ENCODE peak calls at places on chromosomes 12 and 14, in eight cellular contexts. One of them, this sample, is unnamed.

GRCh38 chr14:44279357-44279756 is 227.7 kb downstream of the FSCB start:
- DNase-seq in pancreas: no peak
- DNase-seq in fibroblast of lung: no peak
- DNase-seq in B cell: no peak
- DNase-seq in stomach: no peak
- DNase-seq in colonic mucosa: no peak
- DNase-seq in endothelial cell: no peak
- DNase-seq in HFFc6: no peak
- DNase-seq in this sample: no peak

GRCh38 chr12:7354521-7354920 is 50.6 kb downstream of the ACSM4 start:
- DNase-seq in pancreas: no peak
- DNase-seq in fibroblast of lung: no peak
- DNase-seq in B cell: no peak
- DNase-seq in stomach: no peak
- DNase-seq in colonic mucosa: no peak
- DNase-seq in endothelial cell: no peak
- DNase-seq in HFFc6: no peak
- DNase-seq in this sample: no peak

GRCh38 chr14:105204206-105204930 is 23.3 kb upstream of the NUDT14 start:
- DNase-seq in pancreas: peak
- DNase-seq in fibroblast of lung: no peak
- DNase-seq in B cell: no peak
- DNase-seq in stomach: peak
- DNase-seq in colonic mucosa: peak
- DNase-seq in endothelial cell: no peak
- DNase-seq in HFFc6: no peak
- DNase-seq in this sample: peak

GRCh38 chr14:91728616-91729183 is 3.2 kb downstream of the CATSPERB start:
- DNase-seq in pancreas: no peak
- DNase-seq in fibroblast of lung: peak
- DNase-seq in B cell: no peak
- DNase-seq in stomach: no peak
- DNase-seq in colonic mucosa: no peak
- DNase-seq in endothelial cell: no peak
- DNase-seq in HFFc6: no peak
- DNase-seq in this sample: no peak

GRCh38 chr12:124505001-124505818 is 62.2 kb downstream of the NCOR2 start:
- DNase-seq in pancreas: no peak
- DNase-seq in fibroblast of lung: no peak
- DNase-seq in B cell: no peak
- DNase-seq in stomach: no peak
- DNase-seq in colonic mucosa: no peak
- DNase-seq in endothelial cell: no peak
- DNase-seq in HFFc6: no peak
- DNase-seq in this sample: no peak

GRCh38 chr12:19967486-19967885 is 400.9 kb upstream of the PDE3A start:
- DNase-seq in pancreas: no peak
- DNase-seq in fibroblast of lung: peak
- DNase-seq in B cell: no peak
- DNase-seq in stomach: no peak
- DNase-seq in colonic mucosa: no peak
- DNase-seq in endothelial cell: no peak
- DNase-seq in HFFc6: peak
- DNase-seq in this sample: no peak

GRCh38 chr12:25714219-25714984 is 161.3 kb upstream of the LMNTD1 start:
- DNase-seq in pancreas: no peak
- DNase-seq in fibroblast of lung: no peak
- DNase-seq in B cell: no peak
- DNase-seq in stomach: no peak
- DNase-seq in colonic mucosa: no peak
- DNase-seq in endothelial cell: no peak
- DNase-seq in HFFc6: no peak
- DNase-seq in this sample: no peak

GRCh38 chr14:95935228-95935822 is 58.7 kb downstream of the TUNAR start:
- DNase-seq in pancreas: no peak
- DNase-seq in fibroblast of lung: peak
- DNase-seq in B cell: no peak
- DNase-seq in stomach: no peak
- DNase-seq in colonic mucosa: no peak
- DNase-seq in endothelial cell: peak
- DNase-seq in HFFc6: peak
- DNase-seq in this sample: no peak

GRCh38 chr12:31362759-31363415 is 36.9 kb upstream of the SINHCAF start:
- DNase-seq in pancreas: no peak
- DNase-seq in fibroblast of lung: no peak
- DNase-seq in B cell: peak
- DNase-seq in stomach: peak
- DNase-seq in colonic mucosa: peak
- DNase-seq in endothelial cell: no peak
- DNase-seq in HFFc6: no peak
- DNase-seq in this sample: no peak

GRCh38 chr12:95258146-95258545 is 40.5 kb downstream of the VEZT start:
- DNase-seq in pancreas: no peak
- DNase-seq in fibroblast of lung: peak
- DNase-seq in B cell: no peak
- DNase-seq in stomach: no peak
- DNase-seq in colonic mucosa: no peak
- DNase-seq in endothelial cell: no peak
- DNase-seq in HFFc6: no peak
- DNase-seq in this sample: no peak

GRCh38 chr12:31752450-31752849 is 23.6 kb upstream of the AMN1 start:
- DNase-seq in pancreas: no peak
- DNase-seq in fibroblast of lung: no peak
- DNase-seq in B cell: no peak
- DNase-seq in stomach: no peak
- DNase-seq in colonic mucosa: no peak
- DNase-seq in endothelial cell: no peak
- DNase-seq in HFFc6: no peak
- DNase-seq in this sample: no peak

GRCh38 chr12:23611320-23611719 is 338.1 kb downstream of the SOX5 start:
- DNase-seq in pancreas: no peak
- DNase-seq in fibroblast of lung: peak
- DNase-seq in B cell: no peak
- DNase-seq in stomach: no peak
- DNase-seq in colonic mucosa: no peak
- DNase-seq in endothelial cell: no peak
- DNase-seq in HFFc6: no peak
- DNase-seq in this sample: no peak

GRCh38 chr14:93717222-93717967 is 70.9 kb downstream of the PRIMA1 start:
- DNase-seq in pancreas: no peak
- DNase-seq in fibroblast of lung: no peak
- DNase-seq in B cell: no peak
- DNase-seq in stomach: no peak
- DNase-seq in colonic mucosa: peak
- DNase-seq in endothelial cell: no peak
- DNase-seq in HFFc6: no peak
- DNase-seq in this sample: no peak

GRCh38 chr14:69005432-69006148 is 26.5 kb upstream of the ACTN1 start:
- DNase-seq in pancreas: no peak
- DNase-seq in fibroblast of lung: peak
- DNase-seq in B cell: no peak
- DNase-seq in stomach: peak
- DNase-seq in colonic mucosa: peak
- DNase-seq in endothelial cell: no peak
- DNase-seq in HFFc6: peak
- DNase-seq in this sample: no peak

GRCh38 chr12:23771230-23771949 is 178.1 kb downstream of the SOX5 start:
- DNase-seq in pancreas: no peak
- DNase-seq in fibroblast of lung: peak
- DNase-seq in B cell: no peak
- DNase-seq in stomach: no peak
- DNase-seq in colonic mucosa: no peak
- DNase-seq in endothelial cell: no peak
- DNase-seq in HFFc6: no peak
- DNase-seq in this sample: no peak

DNA sequence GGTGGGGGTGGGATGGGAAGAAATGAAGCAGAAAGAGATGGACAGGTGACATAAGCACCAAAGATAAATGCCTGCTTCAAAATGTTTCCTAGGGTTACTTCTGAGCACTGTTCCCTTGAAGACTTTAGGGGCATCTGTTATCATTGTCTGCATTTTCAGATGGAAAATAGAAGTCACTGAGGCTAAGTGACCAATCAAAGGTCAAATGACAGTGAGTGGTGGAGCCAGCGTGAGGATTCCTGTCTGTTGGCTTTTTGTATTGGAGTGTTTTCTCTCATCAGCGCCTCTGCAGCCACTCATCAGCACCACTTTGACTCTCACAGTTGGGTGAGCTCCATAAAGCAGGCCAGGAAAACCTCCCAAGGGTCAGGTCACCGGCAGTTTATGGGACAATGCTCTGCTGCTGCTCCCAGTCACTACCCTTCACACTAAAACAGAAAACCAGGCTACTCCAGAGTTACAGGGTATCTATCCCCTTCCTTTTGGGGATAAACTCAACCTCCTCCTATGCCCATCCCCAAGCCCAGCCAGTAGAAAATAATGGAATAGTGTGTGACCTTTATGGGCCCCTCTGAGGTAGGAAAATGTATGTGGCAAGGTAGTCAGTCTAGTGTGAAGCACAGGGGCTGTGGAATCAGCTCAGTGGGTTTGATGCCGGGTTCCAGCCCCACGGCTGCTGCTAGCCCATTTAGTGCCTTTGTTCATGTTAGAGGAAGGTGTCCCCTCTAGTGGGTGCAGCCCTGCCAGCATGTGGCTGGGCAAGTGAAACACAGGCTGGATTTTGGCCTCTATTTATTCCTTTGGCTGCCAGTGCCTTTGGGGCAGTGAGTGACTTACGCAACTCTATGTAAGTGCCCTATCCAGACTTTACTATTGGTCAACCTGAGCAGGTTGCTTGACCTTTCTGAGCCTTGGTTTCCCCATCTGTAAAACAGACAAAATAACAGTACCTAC is 133.7 kb upstream of the CPM start:
- DNase-seq in pancreas: no peak
- DNase-seq in fibroblast of lung: no peak
- DNase-seq in B cell: no peak
- DNase-seq in stomach: no peak
- DNase-seq in colonic mucosa: no peak
- DNase-seq in endothelial cell: no peak
- DNase-seq in HFFc6: no peak
- DNase-seq in this sample: no peak
- TF ChIP-seq CTCF in pancreas: no peak
- TF ChIP-seq CTCF in fibroblast of lung: no peak
- TF ChIP-seq CTCF in B cell: no peak
- TF ChIP-seq CTCF in stomach: no peak
- TF ChIP-seq CTCF in colonic mucosa: no peak
- TF ChIP-seq CTCF in endothelial cell: no peak
- TF ChIP-seq CTCF in HFFc6: no peak
- TF ChIP-seq CTCF in this sample: no peak

DNA sequence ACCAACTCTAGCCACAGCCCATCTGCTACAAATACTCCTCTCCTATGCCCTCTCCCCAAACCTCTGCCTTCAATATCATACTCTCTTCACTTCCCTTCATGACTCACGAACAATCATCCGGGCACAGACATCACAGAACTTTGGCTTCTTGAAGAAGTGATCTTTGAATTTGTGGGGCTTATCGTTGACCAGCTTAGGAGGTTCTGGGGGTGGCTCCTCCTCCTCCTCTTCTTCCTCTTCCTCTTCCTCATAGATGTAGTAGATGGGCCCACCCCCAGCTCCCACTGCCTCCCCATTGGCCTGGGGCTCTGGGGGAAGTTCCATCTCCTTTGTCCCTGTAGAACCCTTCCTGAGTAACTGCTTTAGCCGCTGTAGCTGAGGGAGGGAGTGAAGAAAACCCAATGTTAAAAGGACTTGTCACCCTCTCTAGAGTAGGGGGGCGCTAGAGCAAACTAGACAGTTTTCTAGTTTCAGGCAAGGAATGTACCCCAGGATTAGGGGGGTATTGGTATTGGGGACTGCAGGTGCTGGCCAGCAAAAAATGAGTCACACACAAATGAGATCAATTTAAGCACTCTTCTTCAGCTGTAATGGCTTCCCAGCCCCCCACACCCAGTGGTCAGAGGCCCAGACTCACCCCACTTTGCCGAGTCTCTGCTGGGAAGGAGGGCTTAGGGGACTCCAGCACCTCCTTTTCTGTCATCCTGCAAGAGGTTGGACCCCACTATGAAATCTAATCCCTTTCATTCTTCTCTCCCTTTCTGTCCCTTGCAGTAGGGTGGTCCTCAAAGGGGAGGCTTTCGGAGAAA is 1.8 kb downstream of the STAC3 start:
- DNase-seq in pancreas: no peak
- DNase-seq in fibroblast of lung: no peak
- DNase-seq in B cell: no peak
- DNase-seq in stomach: no peak
- DNase-seq in colonic mucosa: no peak
- DNase-seq in endothelial cell: no peak
- DNase-seq in HFFc6: no peak
- DNase-seq in this sample: no peak
- TF ChIP-seq CTCF in pancreas: no peak
- TF ChIP-seq CTCF in fibroblast of lung: no peak
- TF ChIP-seq CTCF in B cell: no peak
- TF ChIP-seq CTCF in stomach: no peak
- TF ChIP-seq CTCF in colonic mucosa: no peak
- TF ChIP-seq CTCF in endothelial cell: no peak
- TF ChIP-seq CTCF in HFFc6: no peak
- TF ChIP-seq CTCF in this sample: no peak

GRCh38 chr14:46580941-46581671 is 70.5 kb downstream of the RPL10L start:
- DNase-seq in pancreas: no peak
- DNase-seq in fibroblast of lung: peak
- DNase-seq in B cell: no peak
- DNase-seq in stomach: no peak
- DNase-seq in colonic mucosa: peak
- DNase-seq in endothelial cell: peak
- DNase-seq in HFFc6: peak
- DNase-seq in this sample: peak
- TF ChIP-seq CTCF in pancreas: no peak
- TF ChIP-seq CTCF in fibroblast of lung: no peak
- TF ChIP-seq CTCF in B cell: peak
- TF ChIP-seq CTCF in stomach: peak
- TF ChIP-seq CTCF in colonic mucosa: peak
- TF ChIP-seq CTCF in endothelial cell: peak
- TF ChIP-seq CTCF in HFFc6: peak
- TF ChIP-seq CTCF in this sample: peak

GRCh38 chr14:35385042-35385839 is 19.3 kb downstream of the NFKBIA start:
- DNase-seq in pancreas: peak
- DNase-seq in fibroblast of lung: peak
- DNase-seq in B cell: no peak
- DNase-seq in stomach: peak
- DNase-seq in colonic mucosa: peak
- DNase-seq in endothelial cell: no peak
- DNase-seq in HFFc6: peak
- DNase-seq in this sample: no peak

GRCh38 chr14:35383569-35384385 is 20.8 kb downstream of the NFKBIA start:
- DNase-seq in pancreas: no peak
- DNase-seq in fibroblast of lung: no peak
- DNase-seq in B cell: no peak
- DNase-seq in stomach: no peak
- DNase-seq in colonic mucosa: no peak
- DNase-seq in endothelial cell: no peak
- DNase-seq in HFFc6: no peak
- DNase-seq in this sample: no peak

GRCh38 chr14:35387209-35387608 is 17.3 kb downstream of the NFKBIA start:
- DNase-seq in pancreas: no peak
- DNase-seq in fibroblast of lung: no peak
- DNase-seq in B cell: no peak
- DNase-seq in stomach: no peak
- DNase-seq in colonic mucosa: no peak
- DNase-seq in endothelial cell: no peak
- DNase-seq in HFFc6: no peak
- DNase-seq in this sample: no peak

GRCh38 chr14:35386673-35387125 is 17.9 kb downstream of the NFKBIA start:
- DNase-seq in pancreas: no peak
- DNase-seq in fibroblast of lung: no peak
- DNase-seq in B cell: no peak
- DNase-seq in stomach: no peak
- DNase-seq in colonic mucosa: no peak
- DNase-seq in endothelial cell: no peak
- DNase-seq in HFFc6: no peak
- DNase-seq in this sample: peak

GRCh38 chr14:35384386-35385041 is 20.0 kb downstream of the NFKBIA start:
- DNase-seq in pancreas: peak
- DNase-seq in fibroblast of lung: peak
- DNase-seq in B cell: no peak
- DNase-seq in stomach: no peak
- DNase-seq in colonic mucosa: peak
- DNase-seq in endothelial cell: no peak
- DNase-seq in HFFc6: peak
- DNase-seq in this sample: no peak
- TF ChIP-seq CTCF in pancreas: no peak
- TF ChIP-seq CTCF in fibroblast of lung: peak
- TF ChIP-seq CTCF in B cell: no peak
- TF ChIP-seq CTCF in stomach: no peak
- TF ChIP-seq CTCF in colonic mucosa: peak
- TF ChIP-seq CTCF in endothelial cell: no peak
- TF ChIP-seq CTCF in HFFc6: peak
- TF ChIP-seq CTCF in this sample: no peak

This sample was measured in glutamatergic neuron.